ENCODE peak calls at places on chromosomes 3 and 15, in five cellular contexts. W is ovary, O is astrocyte of the cerebellum, N is cardiac fibroblast, J is AG04450. Q is an unnamed sample.

GRCh38 chr3:54374214-54374855 is 252.0 kb downstream of the CACNA2D3 start:
- DNase-seq in W (no peak), O (no peak), N (peak; percentile 6), J (no peak), Q (no peak)

GRCh38 chr3:29156071-29156715 is 124.7 kb upstream of the RBMS3 start:
- DNase-seq in W (no peak), O (no peak), N (no peak), J (no peak), Q (no peak)

GRCh38 chr3:56835626-56836025 is 33.9 kb upstream of the ARHGEF3 start:
- DNase-seq in W (no peak), O (no peak), N (peak; percentile 58), J (no peak), Q (no peak)

GRCh38 chr3:196996454-196997265 is 28.0 kb upstream of the PIGZ start:
- DNase-seq in W (no peak), O (no peak), N (no peak), J (no peak), Q (no peak)

GRCh38 chr3:43995078-43995928 is 246.4 kb upstream of the TOPAZ1 start:
- DNase-seq in W (no peak), O (no peak), N (peak; percentile 55), J (no peak), Q (no peak)

GRCh38 chr3:14730703-14731102 is 55.8 kb downstream of the C3orf20 start:
- DNase-seq in W (no peak), O (no peak), N (no peak), J (no peak), Q (no peak)

GRCh38 chr3:44932271-44932670 is 43.7 kb downstream of the ZDHHC3 start:
- DNase-seq in W (no peak), O (no peak), N (no peak), J (no peak), Q (no peak)

GRCh38 chr3:134104031-134104430 is 74.3 kb upstream of the SLCO2A1 start:
- DNase-seq in W (no peak), O (no peak), N (peak; percentile 30), J (no peak), Q (no peak)

GRCh38 chr3:129315386-129315991 is 36.8 kb downstream of the HMCES start:
- DNase-seq in W (peak; percentile 64), O (no peak), N (peak; percentile 34), J (no peak), Q (peak; percentile 33)

GRCh38 chr3:22089284-22089683 is 338.3 kb upstream of the ZNF385D start:
- DNase-seq in W (no peak), O (no peak), N (peak; percentile 50), J (no peak), Q (no peak)

GRCh38 chr3:39725321-39725720 is 84.1 kb upstream of the MYRIP start:
- DNase-seq in W (no peak), O (no peak), N (no peak), J (no peak), Q (no peak)

GRCh38 chr15:76368135-76368588 is 31.6 kb downstream of the ISL2 start:
- DNase-seq in W (no peak), O (no peak), N (no peak), J (no peak), Q (no peak)

GRCh38 chr15:42082141-42082540 is 12.2 kb downstream of the PLA2G4D start:
- DNase-seq in W (no peak), O (no peak), N (no peak), J (no peak), Q (no peak)

GRCh38 chr15:56719021-56719612 is 14.2 kb downstream of the ZNF280D start:
- DNase-seq in W (no peak), O (no peak), N (no peak), J (no peak), Q (no peak)

GRCh38 chr15:37106490-37107001 is 6.2 kb upstream of the MEIS2 start:
- DNase-seq in W (peak; percentile 67), O (no peak), N (peak; percentile 61), J (no peak), Q (no peak)

GRCh38 chr15:50519740-50520425 is 26.6 kb downstream of the USP50 start:
- DNase-seq in W (no peak), O (no peak), N (no peak), J (no peak), Q (no peak)

GRCh38 chr3:196127308-196128040 is 45.6 kb upstream of the TFRC start:
- DNase-seq in W (no peak), O (no peak), N (no peak), J (no peak), Q (no peak)

GRCh38 chr3:138608322-138609214 is at the start of gene FAIM:
- DNase-seq in W (peak; percentile 81), O (peak; percentile 9), N (peak; percentile 75), J (peak; percentile 18), Q (peak; percentile 76)

GRCh38 chr15:89482139-89482538 is 14.2 kb downstream of the RHCG start:
- DNase-seq in W (no peak), O (no peak), N (peak; percentile 12), J (no peak), Q (no peak)

GRCh38 chr3:87997298-87997697 is 61.5 kb downstream of the CGGBP1 start:
- DNase-seq in W (no peak), O (no peak), N (peak; percentile 55), J (no peak), Q (no peak)

GRCh38 chr3:2578560-2578959 is 479.9 kb downstream of the CNTN4 start:
- DNase-seq in W (no peak), O (no peak), N (no peak), J (no peak), Q (no peak)

GRCh38 chr3:45666729-45667440 is 22.3 kb upstream of the SACM1L start:
- DNase-seq in W (no peak), O (no peak), N (peak; percentile 83), J (no peak), Q (no peak)

GRCh38 chr15:29674661-29675533 is 147.4 kb downstream of the TJP1 start:
- DNase-seq in W (peak; percentile 58), O (no peak), N (peak; percentile 58), J (no peak), Q (no peak)

GRCh38 chr3:89434621-89435380 is 327.4 kb downstream of the EPHA3 start:
- DNase-seq in W (no peak), O (peak; percentile 68), N (no peak), J (no peak), Q (no peak)

GRCh38 chr15:74768099-74768770 is 13.6 kb upstream of the CSK start:
- DNase-seq in W (no peak), O (no peak), N (no peak), J (no peak), Q (no peak)

GRCh38 chr15:74768771-74769342 is 13.0 kb upstream of the CSK start:
- DNase-seq in W (peak; percentile 62), O (no peak), N (peak; percentile 58), J (no peak), Q (peak; percentile 53)

GRCh38 chr15:74767167-74768098 is 14.4 kb upstream of the CSK start:
- DNase-seq in W (no peak), O (no peak), N (no peak), J (no peak), Q (no peak)

GRCh38 chr15:74758736-74759135 is 10.1 kb downstream of the CYP1A2 start:
- DNase-seq in W (no peak), O (no peak), N (no peak), J (no peak), Q (no peak)

DNA sequence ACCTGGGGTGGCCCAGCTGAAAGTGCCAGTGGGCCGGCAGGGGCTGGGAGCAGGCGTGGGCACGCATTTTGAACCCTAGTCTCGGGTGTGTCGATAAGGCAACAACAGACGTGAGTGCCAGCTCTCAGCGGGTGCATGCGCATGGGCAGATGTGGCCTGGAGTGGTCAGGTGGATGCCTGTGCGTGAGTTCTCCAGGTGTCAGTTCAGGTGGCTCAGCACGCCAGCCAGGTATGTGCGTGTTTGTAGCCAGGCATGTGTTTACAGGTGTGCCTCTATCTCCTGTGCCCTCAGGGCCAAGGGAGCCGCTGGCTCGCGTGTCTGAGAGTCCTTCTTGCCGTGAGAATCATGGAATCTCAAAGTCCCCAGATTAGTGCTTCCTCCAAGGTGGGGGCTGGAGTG is 14.8 kb downstream of the CYP1A2 start:
- DNase-seq in W (no peak), O (no peak), N (no peak), J (no peak), Q (no peak)
- TF ChIP-seq CTCF in W (no peak), O (no peak), N (no peak), J (no peak), Q (no peak)

GRCh38 chr3:173556546-173556945 is 159.0 kb downstream of the NLGN1 start:
- DNase-seq in W (no peak), O (no peak), N (no peak), J (no peak), Q (no peak)

GRCh38 chr3:173548261-173548660 is 150.7 kb downstream of the NLGN1 start:
- DNase-seq in W (no peak), O (no peak), N (no peak), J (no peak), Q (no peak)

GRCh38 chr3:173552526-173552925 is 155.0 kb downstream of the NLGN1 start:
- DNase-seq in W (no peak), O (no peak), N (no peak), J (no peak), Q (no peak)

GRCh38 chr3:173553635-173554280 is 156.2 kb downstream of the NLGN1 start:
- DNase-seq in W (no peak), O (peak; percentile 38), N (peak; percentile 64), J (peak; percentile 4), Q (no peak)
- TF ChIP-seq CTCF in W (peak; percentile 13), O (peak; percentile 80), N (peak; percentile 75), J (peak; percentile 85), Q (no peak)

GRCh38 chr15:65599677-65600076 is 11.3 kb downstream of the INTS14 start:
- DNase-seq in W (no peak), O (no peak), N (no peak), J (no peak), Q (no peak)

GRCh38 chr15:65598468-65598867 is 12.5 kb downstream of the INTS14 start:
- DNase-seq in W (no peak), O (no peak), N (no peak), J (no peak), Q (no peak)

DNA sequence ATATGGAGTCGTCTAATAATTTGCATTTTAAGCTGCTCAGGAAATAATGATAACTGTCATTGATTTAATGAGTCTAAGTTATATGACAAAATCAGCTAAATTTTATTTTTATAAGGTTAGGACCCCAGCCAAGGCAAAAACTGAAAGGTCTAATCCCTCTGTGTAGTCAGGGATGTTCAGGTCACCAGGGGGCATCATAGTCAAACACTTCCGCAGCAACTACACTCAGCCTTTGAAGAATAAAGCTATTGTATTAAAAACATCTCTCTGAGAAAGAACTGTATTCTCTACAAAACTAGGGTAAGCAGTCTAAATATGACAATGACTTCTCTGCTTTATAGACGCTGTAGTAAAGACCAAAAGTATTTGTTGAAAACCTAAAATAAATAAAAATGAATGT is 15.0 kb downstream of the INTS14 start:
- DNase-seq in W (no peak), O (no peak), N (peak; percentile 17), J (no peak), Q (no peak)
- TF ChIP-seq CTCF in W (no peak), O (peak; percentile 41), N (peak; percentile 14), J (peak; percentile 41), Q (no peak)

GRCh38 chr3:48663489-48664312 is 1.0 kb upstream of the CELSR3 start:
- DNase-seq in W (peak; percentile 87), O (peak; percentile 88), N (peak; percentile 99), J (peak; percentile 98), Q (peak; percentile 89)
- TF ChIP-seq CTCF in W (peak; percentile 28), O (peak; percentile 78), N (peak; percentile 82), J (peak; percentile 74), Q (peak; percentile 81)

DNA sequence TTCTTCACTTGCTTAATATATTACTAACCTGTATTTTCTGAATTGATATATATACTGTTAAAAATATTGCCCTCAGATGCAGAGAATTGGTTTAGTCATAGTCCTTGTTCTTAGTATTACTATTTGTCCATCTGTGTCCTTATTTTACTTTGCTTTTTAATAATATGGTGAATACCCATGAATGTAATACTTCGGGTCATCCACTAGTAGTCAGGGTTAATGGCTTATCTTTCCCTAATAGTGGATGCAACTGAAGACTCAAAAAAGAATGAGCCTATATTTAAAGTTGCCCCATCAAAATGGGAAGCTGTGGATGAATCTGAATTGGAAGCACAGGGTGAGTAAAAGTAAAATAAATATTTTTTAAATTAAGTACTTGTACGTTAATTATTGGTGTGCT is 36.5 kb downstream of the U2SURP start:
- DNase-seq in W (no peak), O (no peak), N (no peak), J (no peak), Q (no peak)
- TF ChIP-seq CTCF in W (no peak), O (peak; percentile 18), N (peak; percentile 21), J (peak; percentile 35), Q (no peak)